ENCODE peak calls at places on chromosomes 13 and 19, in six cellular contexts. E is hypothalamus; Z is iPS-NIHi11; P is T follicular helper cell; Q is IMR-90; D is stimulated activated CD4-positive, alpha-beta T cell treated with anti-CD3 and anti-CD28 coated beads, Interleukin-1b, Interleukin-23, amount 100 ng/mL, for 24 hours. K is an unnamed sample.
A peak's percentile ranks its signal among the peaks of the same experiment; 100 is the strongest.

GRCh38 chr13:110957181-110957884 is 42.5 kb upstream of the ANKRD10 start:
- DNase-seq in D (no peak), Q (peak; percentile 16), Z (no peak), E (no peak), P (no peak), K (no peak)

GRCh38 chr13:51122868-51123267 is 11.8 kb upstream of the C13orf42 start:
- DNase-seq in P (no peak), Q (no peak), Z (no peak), E (no peak), D (no peak), K (no peak)

GRCh38 chr19:51668167-51668566 is 21.5 kb upstream of the SIGLEC14 start:
- DNase-seq in P (no peak), Q (no peak), E (no peak), D (no peak), Z (no peak), K (no peak)

GRCh38 chr13:95234242-95234641 is 67.0 kb downstream of the ABCC4 start:
- DNase-seq in E (no peak), D (no peak), P (no peak), Q (no peak), Z (no peak), K (no peak)

GRCh38 chr13:32330438-32330837 is 15.1 kb downstream of the BRCA2 start:
- DNase-seq in D (no peak), Z (no peak), E (no peak), Q (peak; percentile 71), P (no peak), K (no peak)

GRCh38 chr13:113109151-113110047 is 3.8 kb downstream of the F7 start:
- DNase-seq in Q (no peak), Z (no peak), E (no peak), D (no peak), P (no peak), K (no peak)

GRCh38 chr19:10672529-10673150 is 18.5 kb downstream of the ILF3 start:
- DNase-seq in Z (no peak), Q (no peak), D (no peak), P (no peak), E (no peak), K (no peak)

GRCh38 chr13:48600374-48601364 is 53.1 kb upstream of the CYSLTR2 start:
- DNase-seq in E (no peak), Z (no peak), P (no peak), Q (peak; percentile 71), D (no peak), K (no peak)

GRCh38 chr19:1901940-1902404 is 3.2 kb upstream of the ADAT3 start:
- DNase-seq in Q (no peak), E (no peak), P (no peak), D (no peak), Z (no peak), K (no peak)